ENCODE peak calls at places on chromosomes 2 and 18, in six cellular contexts. M, E, V, Y, S and D are unnamed samples.

GRCh38 chr2:190123956-190124355 is 61.4 kb upstream of the MSTN start:
- DNase-seq in M (no peak), E (no peak), V (no peak), Y (no peak), S (no peak), D (no peak)

GRCh38 chr2:62306751-62307468 is 111.0 kb downstream of the B3GNT2 start:
- DNase-seq in M (peak; percentile 83), E (peak; percentile 59), V (no peak), Y (no peak), S (no peak), D (no peak)

GRCh38 chr2:31558401-31559295 is 22.1 kb downstream of the SRD5A2 start:
- DNase-seq in M (no peak), E (no peak), V (no peak), Y (no peak), S (peak; percentile 26), D (no peak)

GRCh38 chr2:172749377-172749776 is 13.7 kb downstream of the RAPGEF4 start:
- DNase-seq in M (no peak), E (no peak), V (no peak), Y (no peak), S (no peak), D (no peak)

GRCh38 chr2:80078290-80079036 is 226.1 kb downstream of the LRRTM1 start:
- DNase-seq in M (no peak), E (no peak), V (no peak), Y (no peak), S (no peak), D (no peak)

GRCh38 chr2:193521523-193521922 is 1326.8 kb upstream of the TMEFF2 start:
- DNase-seq in M (no peak), E (no peak), V (no peak), Y (no peak), S (no peak), D (no peak)

GRCh38 chr2:235160281-235160805 is 208.5 kb downstream of the SH3BP4 start:
- DNase-seq in M (no peak), E (no peak), V (no peak), Y (no peak), S (no peak), D (no peak)

GRCh38 chr2:170525566-170525900 is 189.6 kb upstream of the SP5 start:
- DNase-seq in M (no peak), E (no peak), V (no peak), Y (no peak), S (no peak), D (peak; percentile 64)

GRCh38 chr2:180029575-180029974 is 22.5 kb upstream of the CWC22 start:
- DNase-seq in M (no peak), E (no peak), V (no peak), Y (no peak), S (no peak), D (no peak)

GRCh38 chr2:207746131-207746530 is 23.6 kb downstream of the FZD5 start:
- DNase-seq in M (peak; percentile 5), E (peak; percentile 87), V (peak; percentile 35), Y (peak; percentile 49), S (no peak), D (peak; percentile 36)

GRCh38 chr2:109439897-109440506 is 173.8 kb downstream of the SEPTIN10 start:
- DNase-seq in M (no peak), E (no peak), V (no peak), Y (no peak), S (no peak), D (no peak)

GRCh38 chr2:173898178-173898668 is 67.0 kb downstream of the SP3 start:
- DNase-seq in M (no peak), E (no peak), V (no peak), Y (no peak), S (no peak), D (no peak)

GRCh38 chr18:73235491-73235890 is 367.7 kb upstream of the NETO1 start:
- DNase-seq in M (no peak), E (no peak), V (no peak), Y (no peak), S (no peak), D (no peak)

GRCh38 chr2:109213646-109214417 is 84.8 kb downstream of the SH3RF3 start:
- DNase-seq in M (no peak), E (no peak), V (peak; percentile 44), Y (no peak), S (no peak), D (no peak)

GRCh38 chr2:217960351-217960750 is 42.4 kb downstream of the TNS1 start:
- DNase-seq in M (no peak), E (no peak), V (no peak), Y (no peak), S (no peak), D (no peak)

GRCh38 chr2:6186332-6187100 is 494.3 kb downstream of the SOX11 start:
- DNase-seq in M (no peak), E (no peak), V (no peak), Y (no peak), S (peak; percentile 39), D (no peak)

GRCh38 chr18:23136326-23137092 is 1.2 kb downstream of the CABLES1 start:
- DNase-seq in M (peak; percentile 23), E (peak; percentile 41), V (no peak), Y (peak; percentile 41), S (peak; percentile 43), D (peak; percentile 67)

GRCh38 chr2:99337931-99338580 is 867 bp downstream of the EIF5B start:
- DNase-seq in M (no peak), E (peak; percentile 8), V (peak; percentile 5), Y (no peak), S (no peak), D (no peak)

GRCh38 chr2:181988154-181988924 is 2.7 kb downstream of the PPP1R1C start:
- DNase-seq in M (no peak), E (no peak), V (no peak), Y (no peak), S (no peak), D (no peak)

GRCh38 chr2:86042256-86043168 is 63.2 kb downstream of the POLR1A start:
- DNase-seq in M (no peak), E (no peak), V (no peak), Y (peak; percentile 10), S (no peak), D (no peak)

GRCh38 chr2:112342067-112342466 is 66.7 kb downstream of the ZC3H6 start:
- DNase-seq in M (no peak), E (no peak), V (no peak), Y (no peak), S (no peak), D (no peak)